ENCODE peak calls at places on chromosomes 3 and 15, in four cellular contexts. M, H, D and U are unnamed samples.

GRCh38 chr3:197124713-197125112 is 95.1 kb upstream of the MELTF start:
- DNase-seq in H (no peak), D (no peak), M (no peak), U (no peak)

GRCh38 chr3:146166450-146167222 is 5.7 kb upstream of the PLOD2 start:
- DNase-seq in M (no peak), H (no peak), D (no peak), U (no peak)

GRCh38 chr15:92655178-92655995 is at the start of gene FAM174B:
- DNase-seq in D (peak; percentile 63), H (no peak), M (peak; percentile 70), U (peak; percentile 52)

GRCh38 chr3:61610316-61610715 is 48.9 kb downstream of the PTPRG start:
- DNase-seq in D (no peak), H (no peak), M (no peak), U (no peak)

GRCh38 chr3:24341668-24342067 is 153.0 kb downstream of the THRB start:
- DNase-seq in D (no peak), M (no peak), H (no peak), U (no peak)

GRCh38 chr3:29171583-29171990 is 109.3 kb upstream of the RBMS3 start:
- DNase-seq in D (peak; percentile 6), H (no peak), M (no peak), U (no peak)

GRCh38 chr3:50430950-50431435 is 71.7 kb upstream of the TMEM115 start:
- DNase-seq in H (no peak), D (no peak), M (no peak), U (no peak)

GRCh38 chr3:9808345-9809037 is 1.6 kb upstream of the TTLL3 start:
- DNase-seq in H (peak; percentile 56), D (peak; percentile 46), M (no peak), U (no peak)

GRCh38 chr3:90062631-90063200 is 955.3 kb downstream of the EPHA3 start:
- DNase-seq in D (no peak), H (no peak), M (no peak), U (no peak)

GRCh38 chr3:142601713-142602112 is 5.5 kb downstream of the PLS1 start:
- DNase-seq in D (no peak), M (no peak), H (no peak), U (no peak)

GRCh38 chr15:85010472-85011209 is 29.0 kb downstream of the PDE8A start:
- DNase-seq in D (no peak), H (peak; percentile 75), M (no peak), U (no peak)
- TF ChIP-seq CTCF in D (no peak), H (peak; percentile 43), M (no peak), U (peak; percentile 63)

DNA sequence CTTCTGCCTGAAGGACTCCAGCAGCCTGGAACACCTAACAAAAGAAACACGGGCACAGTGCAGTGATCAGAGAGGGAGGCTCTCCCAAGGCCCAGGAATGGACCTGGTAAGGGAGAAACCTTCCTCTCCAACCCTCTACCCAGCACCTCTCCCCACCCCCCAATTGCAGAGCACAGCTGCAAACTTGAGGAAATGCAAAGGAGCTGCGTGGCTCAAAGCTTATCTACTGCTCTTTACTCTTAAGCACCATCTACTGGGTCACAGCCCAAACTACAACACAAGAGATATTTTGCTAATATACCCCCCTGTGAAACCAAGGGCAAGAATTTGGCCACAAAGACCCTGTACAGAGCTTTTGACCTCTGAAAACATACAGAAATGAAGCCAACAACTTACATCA is 328.3 kb downstream of the OXSM start:
- DNase-seq in H (peak; percentile 40), M (no peak), D (peak; percentile 10), U (no peak)
- TF ChIP-seq CTCF in H (peak; percentile 36), M (no peak), D (peak; percentile 46), U (peak; percentile 47)

DNA sequence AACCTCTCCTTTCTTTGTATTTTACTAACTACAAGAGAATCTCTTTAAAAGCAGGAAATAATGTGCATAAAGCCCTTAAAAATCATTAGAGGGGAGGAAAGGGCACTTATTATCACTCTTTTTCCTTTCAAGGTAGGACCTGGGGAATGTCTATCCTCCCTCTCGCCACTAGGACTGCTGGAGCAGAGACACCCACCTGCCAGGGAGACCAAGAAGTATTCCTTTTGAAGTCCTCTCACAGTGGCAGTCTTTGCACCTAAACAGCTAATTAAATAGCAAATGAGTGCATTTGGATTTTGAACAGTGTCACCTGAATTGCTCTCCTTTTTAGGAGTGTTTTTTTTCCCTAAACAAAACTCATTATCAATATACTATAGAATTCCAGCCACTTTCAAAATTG is 874.1 kb downstream of the ZPLD1 start:
- DNase-seq in D (no peak), M (no peak), H (no peak), U (no peak)
- TF ChIP-seq CTCF in D (no peak), M (no peak), H (no peak), U (peak; percentile 46)

GRCh38 chr15:37880835-37881153 is 53.6 kb upstream of the TMCO5A start:
- DNase-seq in H (no peak), M (no peak), D (no peak), U (no peak)
- TF ChIP-seq CTCF in H (no peak), M (peak; percentile 14), D (no peak), U (no peak)